ENCODE peak calls at places on chromosomes 13 and 19, in four cellular contexts. One of them, this sample, is unnamed.

GRCh38 chr13:48749144-48749543 is 95.4 kb downstream of the CYSLTR2 start:
- DNase-seq in GM12878: no peak
- DNase-seq in HepG2: no peak
- DNase-seq in H1: no peak
- DNase-seq in this sample: no peak

GRCh38 chr13:49569993-49570689 is 15.2 kb downstream of the RCBTB1 start:
- DNase-seq in GM12878: no peak
- DNase-seq in HepG2: no peak
- DNase-seq in H1: no peak
- DNase-seq in this sample: no peak

GRCh38 chr13:27405521-27406134 is 18.8 kb upstream of the GTF3A start:
- DNase-seq in H1: no peak
- DNase-seq in HepG2: no peak
- DNase-seq in GM12878: no peak
- DNase-seq in this sample: no peak

GRCh38 chr13:25762288-25762687 is 289.5 kb downstream of the SHISA2 start:
- DNase-seq in HepG2: no peak
- DNase-seq in H1: no peak
- DNase-seq in GM12878: no peak
- DNase-seq in this sample: no peak

GRCh38 chr19:1825909-1826556 is 14.0 kb upstream of the ATP8B3 start:
- DNase-seq in H1: peak
- DNase-seq in GM12878: no peak
- DNase-seq in HepG2: peak
- DNase-seq in this sample: peak

GRCh38 chr13:32124743-32125142 is 93.2 kb downstream of the FRY start:
- DNase-seq in H1: no peak
- DNase-seq in HepG2: no peak
- DNase-seq in GM12878: no peak
- DNase-seq in this sample: no peak

GRCh38 chr13:106464076-106464475 is 71.4 kb downstream of the EFNB2 start:
- DNase-seq in H1: no peak
- DNase-seq in GM12878: no peak
- DNase-seq in HepG2: no peak
- DNase-seq in this sample: no peak

GRCh38 chr19:55384576-55385235 is 614 bp upstream of the TMEM238 start:
- DNase-seq in HepG2: no peak
- DNase-seq in H1: peak
- DNase-seq in GM12878: no peak
- DNase-seq in this sample: no peak

GRCh38 chr19:34120846-34121639 is 51.3 kb upstream of the LSM14A start:
- DNase-seq in HepG2: peak
- DNase-seq in GM12878: no peak
- DNase-seq in H1: peak
- DNase-seq in this sample: peak

GRCh38 chr13:95199896-95200295 is 101.4 kb downstream of the ABCC4 start:
- DNase-seq in GM12878: no peak
- DNase-seq in H1: no peak
- DNase-seq in HepG2: no peak
- DNase-seq in this sample: no peak

GRCh38 chr13:34085199-34085598 is 267.2 kb downstream of the RFC3 start:
- DNase-seq in HepG2: no peak
- DNase-seq in H1: no peak
- DNase-seq in GM12878: no peak
- DNase-seq in this sample: no peak

GRCh38 chr19:1016647-1017114 is 4.2 kb downstream of the TMEM259 start:
- DNase-seq in GM12878: no peak
- DNase-seq in H1: no peak
- DNase-seq in HepG2: no peak
- DNase-seq in this sample: no peak

GRCh38 chr13:63901630-63902029 is 2486.0 kb upstream of the PCDH20 start:
- DNase-seq in GM12878: no peak
- DNase-seq in H1: no peak
- DNase-seq in HepG2: peak
- DNase-seq in this sample: peak

GRCh38 chr19:45074744-45075143 is 1.5 kb downstream of the ZNF296 start:
- DNase-seq in H1: no peak
- DNase-seq in GM12878: no peak
- DNase-seq in HepG2: no peak
- DNase-seq in this sample: no peak
- TF ChIP-seq SUZ12 in H1: no peak
- TF ChIP-seq SUZ12 in GM12878: no peak
- TF ChIP-seq SUZ12 in HepG2: no peak
- TF ChIP-seq SUZ12 in this sample: no peak

GRCh38 chr19:50329146-50329925 is at the start of gene KCNC3:
- DNase-seq in H1: peak
- DNase-seq in GM12878: peak
- DNase-seq in HepG2: peak
- DNase-seq in this sample: peak
- TF ChIP-seq SP1 in H1: peak
- TF ChIP-seq SP1 in GM12878: peak
- TF ChIP-seq SP1 in HepG2: peak
- TF ChIP-seq SP1 in this sample: peak

GRCh38 chr19:7500811-7501450 is 12.1 kb upstream of the PEX11G start:
- DNase-seq in H1: peak
- DNase-seq in GM12878: no peak
- DNase-seq in HepG2: peak
- DNase-seq in this sample: peak
- TF ChIP-seq SUZ12 in H1: no peak
- TF ChIP-seq SUZ12 in GM12878: no peak
- TF ChIP-seq SUZ12 in HepG2: no peak
- TF ChIP-seq SUZ12 in this sample: no peak

DNA sequence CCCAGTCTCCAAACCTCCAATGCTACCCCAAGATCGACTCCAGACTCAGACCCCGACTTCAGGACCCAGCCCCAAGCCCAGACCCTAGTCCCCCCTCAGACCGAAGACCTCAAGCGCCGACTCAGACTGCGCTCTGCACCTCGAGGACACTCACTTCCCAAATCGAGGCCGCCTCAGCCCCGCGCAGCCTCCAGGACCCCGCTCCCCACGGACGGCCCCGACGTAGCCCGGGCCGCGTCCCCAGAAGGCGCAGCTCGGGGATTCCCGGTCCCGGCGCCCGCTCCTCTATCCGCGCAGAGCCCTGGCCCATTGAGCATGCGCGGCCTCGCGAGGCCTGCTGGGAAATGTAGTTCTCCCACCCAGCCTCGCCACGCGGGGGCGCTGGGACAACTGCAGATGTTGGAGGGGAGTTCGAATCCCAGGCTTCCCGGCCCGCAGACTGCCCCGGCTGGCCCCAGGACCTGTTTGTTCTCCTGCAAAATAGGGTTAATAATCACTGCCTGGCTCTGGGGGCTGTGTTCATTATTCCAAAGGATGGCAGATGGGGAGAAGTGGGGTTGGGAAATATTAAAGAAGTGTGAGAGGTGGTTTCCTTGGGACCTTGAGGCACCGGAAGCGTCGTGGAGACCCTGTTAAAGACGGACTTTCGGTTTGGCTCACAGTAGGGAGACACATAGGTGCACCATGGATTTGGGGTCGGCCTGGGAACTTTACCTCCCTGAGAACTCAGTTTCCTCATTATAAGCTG is at the start of gene APBA3:
- DNase-seq in HepG2: peak
- DNase-seq in GM12878: peak
- DNase-seq in H1: peak
- DNase-seq in this sample: peak
- TF ChIP-seq SP1 in HepG2: peak
- TF ChIP-seq SP1 in GM12878: no peak
- TF ChIP-seq SP1 in H1: no peak
- TF ChIP-seq SP1 in this sample: no peak

DNA sequence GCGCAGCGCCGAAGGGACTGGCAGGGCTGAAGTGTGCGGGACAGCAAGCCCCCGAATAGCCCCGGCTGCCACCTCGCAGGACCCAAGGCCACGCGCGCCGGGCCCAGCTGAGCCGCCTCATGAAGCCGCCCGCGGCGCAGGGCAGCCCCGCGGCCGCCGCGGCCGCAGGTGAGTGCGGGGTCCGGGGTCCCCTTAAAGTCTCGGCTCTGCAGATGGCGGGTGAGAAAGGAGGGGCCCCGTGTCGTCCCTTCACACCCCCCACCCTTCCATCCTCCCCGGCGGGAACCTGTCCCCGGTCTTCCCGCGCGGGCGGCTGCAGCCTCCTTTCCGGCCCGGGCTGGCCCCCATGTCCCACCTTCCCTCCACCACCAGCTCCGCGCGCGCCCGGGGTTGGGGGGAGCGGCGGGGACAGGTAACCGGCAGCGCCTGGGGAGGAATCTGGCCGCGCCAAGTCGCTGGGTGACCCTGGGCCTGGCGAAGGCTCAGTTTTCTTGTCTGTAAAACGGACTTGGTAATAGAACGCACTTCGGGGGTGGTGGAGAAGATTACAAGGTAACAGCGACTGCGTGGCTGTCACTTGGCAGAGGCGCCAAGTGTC is 338 bp downstream of the RGCC start:
- DNase-seq in H1: peak
- DNase-seq in GM12878: no peak
- DNase-seq in HepG2: no peak
- DNase-seq in this sample: peak
- TF ChIP-seq SUZ12 in H1: no peak
- TF ChIP-seq SUZ12 in GM12878: no peak
- TF ChIP-seq SUZ12 in HepG2: no peak
- TF ChIP-seq SUZ12 in this sample: no peak

DNA sequence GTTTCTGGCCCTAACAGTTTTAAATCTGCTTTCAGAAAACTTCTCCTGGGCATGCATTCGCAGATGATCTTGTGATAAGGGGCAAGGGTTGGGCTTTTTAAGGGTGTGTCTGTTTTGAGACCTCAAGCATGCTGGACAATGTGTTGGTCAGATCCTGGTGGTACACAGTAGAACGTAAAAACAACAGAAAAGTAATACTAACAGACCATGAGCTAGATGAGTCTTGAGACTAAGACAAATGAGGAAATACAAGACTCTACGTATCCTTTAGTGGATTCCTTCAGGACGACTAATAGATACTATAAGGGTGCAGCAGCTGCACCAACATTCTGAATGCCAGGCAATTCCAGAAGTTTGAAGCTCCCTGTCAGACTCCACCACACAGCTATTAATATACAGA is 237.6 kb downstream of the DNAJC15 start:
- DNase-seq in H1: no peak
- DNase-seq in GM12878: no peak
- DNase-seq in HepG2: no peak
- DNase-seq in this sample: no peak
- TF ChIP-seq SP1 in H1: no peak
- TF ChIP-seq SP1 in GM12878: no peak
- TF ChIP-seq SP1 in HepG2: no peak
- TF ChIP-seq SP1 in this sample: no peak

GRCh38 chr19:43532571-43532961 is 422 bp upstream of the ZNF575 start:
- DNase-seq in H1: no peak
- DNase-seq in GM12878: no peak
- DNase-seq in HepG2: no peak
- DNase-seq in this sample: no peak
- TF ChIP-seq SUZ12 in H1: no peak
- TF ChIP-seq SUZ12 in GM12878: no peak
- TF ChIP-seq SUZ12 in HepG2: no peak
- TF ChIP-seq SUZ12 in this sample: no peak

DNA sequence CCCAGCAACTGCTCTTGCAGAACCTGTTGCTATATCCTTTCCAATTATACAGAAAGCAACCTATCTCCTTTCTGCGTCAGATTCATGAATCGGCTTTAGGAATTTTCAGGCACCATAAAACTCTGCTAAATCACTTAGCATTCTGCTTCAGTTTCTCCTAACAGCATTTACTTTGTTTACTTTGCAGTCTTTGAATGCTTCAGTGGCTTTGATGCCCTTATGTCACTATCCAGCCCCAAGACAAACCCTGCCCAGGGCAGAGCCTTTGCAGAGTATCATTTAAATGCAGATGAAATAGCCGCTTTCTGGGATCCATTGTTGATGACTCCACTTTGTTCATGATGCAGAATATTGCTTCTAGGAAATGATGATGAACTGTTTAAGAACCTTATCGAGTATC is 43.1 kb downstream of the SLITRK1 start:
- DNase-seq in HepG2: no peak
- DNase-seq in GM12878: no peak
- DNase-seq in H1: no peak
- DNase-seq in this sample: peak
- TF ChIP-seq SP1 in HepG2: no peak
- TF ChIP-seq SP1 in GM12878: no peak
- TF ChIP-seq SP1 in H1: no peak
- TF ChIP-seq SP1 in this sample: no peak

GRCh38 chr13:30796132-30796832 is 60.9 kb downstream of the ALOX5AP start:
- DNase-seq in GM12878: peak
- DNase-seq in HepG2: no peak
- DNase-seq in H1: no peak
- DNase-seq in this sample: no peak
- TF ChIP-seq SUZ12 in GM12878: no peak
- TF ChIP-seq SUZ12 in HepG2: no peak
- TF ChIP-seq SUZ12 in H1: no peak
- TF ChIP-seq SUZ12 in this sample: no peak

This sample was measured in HEK293T.